ENCODE peak calls at places on chromosomes 3 and 15, in seven cellular contexts. I is MM.1S; J is CD8-positive, alpha-beta memory T cell; A is esophagus squamous epithelium; W is heart left ventricle; B is BE2C; G is ovary. Y is an unnamed sample.

GRCh38 chr3:43468141-43468540 is 153.7 kb downstream of the ANO10 start:
- DNase-seq in G (no peak), W (no peak), J (no peak), I (no peak), B (no peak), A (no peak), Y (peak; percentile 0)

GRCh38 chr3:48267782-48268181 is 26.9 kb downstream of the ZNF589 start:
- DNase-seq in G (no peak), W (no peak), A (no peak), I (no peak), B (no peak), J (no peak), Y (no peak)

GRCh38 chr15:72724028-72724427 is 38.0 kb downstream of the BBS4 start:
- DNase-seq in I (no peak), G (no peak), J (no peak), B (no peak), A (no peak), W (no peak), Y (no peak)

GRCh38 chr15:60972866-60973265 is 256.2 kb downstream of the RORA start:
- DNase-seq in W (no peak), B (no peak), A (no peak), J (no peak), G (no peak), I (no peak), Y (no peak)

GRCh38 chr3:8490079-8490552 is 11.5 kb upstream of the LMCD1 start:
- DNase-seq in I (no peak), J (no peak), G (no peak), W (peak; percentile 32), A (no peak), B (peak; percentile 37), Y (peak; percentile 39)

GRCh38 chr3:188664795-188665194 is 507.0 kb upstream of the TPRG1 start:
- DNase-seq in I (no peak), B (peak; percentile 18), G (no peak), A (no peak), W (no peak), J (no peak), Y (peak; percentile 44)

GRCh38 chr3:187848396-187848795 is 103.1 kb upstream of the BCL6 start:
- DNase-seq in J (no peak), I (no peak), W (no peak), G (no peak), B (no peak), A (no peak), Y (no peak)

GRCh38 chr15:68792901-68793766 is 27.6 kb downstream of the ANP32A start:
- DNase-seq in A (no peak), B (no peak), I (no peak), J (no peak), G (no peak), W (no peak), Y (no peak)

GRCh38 chr3:52313774-52314188 is 2.3 kb upstream of the DNAH1 start:
- DNase-seq in J (no peak), I (peak; percentile 76), G (no peak), W (peak; percentile 50), A (no peak), B (no peak), Y (no peak)

GRCh38 chr3:162390891-162391290 is 894.3 kb downstream of the OTOL1 start:
- DNase-seq in B (no peak), G (no peak), J (no peak), W (no peak), I (no peak), A (no peak), Y (no peak)

GRCh38 chr15:90031231-90031791 is 30.2 kb downstream of the ZNF710 start:
- DNase-seq in A (no peak), G (no peak), I (peak; percentile 92), W (no peak), B (no peak), J (no peak), Y (peak; percentile 59)

GRCh38 chr15:81182031-81182745 is 14.5 kb upstream of the IL16 start:
- DNase-seq in B (no peak), A (no peak), I (no peak), G (no peak), J (no peak), W (no peak), Y (no peak)

GRCh38 chr3:197317250-197317963 is 19.0 kb upstream of the DLG1 start:
- DNase-seq in I (no peak), W (peak; percentile 44), J (no peak), G (no peak), A (no peak), B (no peak), Y (peak; percentile 51)

GRCh38 chr3:167030059-167030458 is 350.0 kb downstream of the ZBBX start:
- DNase-seq in I (peak; percentile 9), W (no peak), G (no peak), J (no peak), B (no peak), A (no peak), Y (no peak)

GRCh38 chr3:167031364-167032049 is 348.6 kb downstream of the ZBBX start:
- DNase-seq in I (no peak), J (no peak), G (no peak), W (no peak), A (no peak), B (no peak), Y (no peak)

GRCh38 chr3:167033866-167034265 is 346.2 kb downstream of the ZBBX start:
- DNase-seq in J (no peak), W (no peak), G (no peak), B (no peak), I (no peak), A (no peak), Y (peak; percentile 1)

GRCh38 chr3:167032267-167032876 is 347.7 kb downstream of the ZBBX start:
- DNase-seq in I (peak; percentile 87), G (no peak), J (no peak), A (no peak), B (peak; percentile 14), W (no peak), Y (peak; percentile 61)
- H3K27me3 ChIP-seq in I (no peaks in the 10 kb centered on the region), G (no peaks in the 10 kb centered on the region), J (no peaks in the 10 kb centered on the region), A (no peaks in the 10 kb centered on the region), B (no peaks in the 10 kb centered on the region), W (no peaks in the 10 kb centered on the region), Y (no peaks in the 10 kb centered on the region)

GRCh38 chr3:171177056-171177455 is 150.5 kb upstream of the SLC2A2 start:
- DNase-seq in G (no peak), B (no peak), W (no peak), I (no peak), A (no peak), J (no peak), Y (no peak)

GRCh38 chr3:171175840-171176239 is 149.3 kb upstream of the SLC2A2 start:
- DNase-seq in W (no peak), I (no peak), B (no peak), A (no peak), G (no peak), J (no peak), Y (no peak)

GRCh38 chr3:171178714-171179113 is 152.2 kb upstream of the SLC2A2 start:
- DNase-seq in I (no peak), J (no peak), B (no peak), A (no peak), W (no peak), G (no peak), Y (no peak)

GRCh38 chr3:171176244-171176925 is 149.9 kb upstream of the SLC2A2 start:
- DNase-seq in A (no peak), W (no peak), I (no peak), B (no peak), J (no peak), G (no peak), Y (no peak)

GRCh38 chr3:171177553-171177952 is 151.0 kb upstream of the SLC2A2 start:
- DNase-seq in G (no peak), B (no peak), I (no peak), W (no peak), A (no peak), J (no peak), Y (no peak)
- H3K4me1 ChIP-seq in G (peaks cover 7% of the 10 kb centered on the region), B (no peaks in the 10 kb centered on the region), I (no peaks in the 10 kb centered on the region), W (no peaks in the 10 kb centered on the region), A (peaks cover 18% of the 10 kb centered on the region), J (no peaks in the 10 kb centered on the region), Y (no peaks in the 10 kb centered on the region)

DNA sequence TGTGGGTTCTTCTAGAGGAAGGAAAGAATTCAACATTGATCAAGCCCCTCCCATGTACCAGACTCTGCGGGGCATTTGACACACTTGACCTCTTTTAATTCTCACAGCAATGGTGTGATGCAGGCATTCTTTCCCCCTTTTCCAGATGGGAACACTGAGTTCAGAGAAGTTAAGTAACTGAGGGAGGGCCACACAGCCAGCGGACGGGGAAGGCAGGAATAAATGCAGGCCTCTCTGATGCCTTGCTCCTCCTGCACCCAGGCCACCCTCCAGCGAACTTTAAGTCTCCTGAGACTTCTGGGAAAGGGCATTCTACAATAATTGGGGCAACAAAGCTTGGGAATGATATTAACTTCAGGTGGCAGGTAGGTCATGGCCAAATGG is 227.4 kb downstream of the UACA start:
- DNase-seq in I (no peak), A (no peak), G (no peak), J (no peak), B (no peak), W (no peak), Y (no peak)
- H3K27me3 ChIP-seq in I (no peaks in the 10 kb centered on the region), A (no peaks in the 10 kb centered on the region), G (no peaks in the 10 kb centered on the region), J (no peaks in the 10 kb centered on the region), B (no peaks in the 10 kb centered on the region), W (peaks cover 31% of the 10 kb centered on the region), Y (no peaks in the 10 kb centered on the region)

GRCh38 chr3:27729325-27729724 is 7.2 kb upstream of the EOMES start:
- DNase-seq in G (no peak), J (no peak), W (no peak), I (no peak), A (no peak), B (no peak), Y (no peak)

GRCh38 chr3:27729748-27730611 is 7.9 kb upstream of the EOMES start:
- DNase-seq in B (no peak), G (no peak), W (no peak), A (no peak), I (no peak), J (no peak), Y (no peak)

GRCh38 chr3:27726240-27726639 is 4.1 kb upstream of the EOMES start:
- DNase-seq in G (no peak), J (no peak), B (no peak), W (no peak), I (no peak), A (no peak), Y (no peak)

GRCh38 chr3:27728195-27729087 is 6.3 kb upstream of the EOMES start:
- DNase-seq in A (no peak), I (no peak), J (no peak), W (no peak), B (no peak), G (no peak), Y (peak; percentile 69)

DNA sequence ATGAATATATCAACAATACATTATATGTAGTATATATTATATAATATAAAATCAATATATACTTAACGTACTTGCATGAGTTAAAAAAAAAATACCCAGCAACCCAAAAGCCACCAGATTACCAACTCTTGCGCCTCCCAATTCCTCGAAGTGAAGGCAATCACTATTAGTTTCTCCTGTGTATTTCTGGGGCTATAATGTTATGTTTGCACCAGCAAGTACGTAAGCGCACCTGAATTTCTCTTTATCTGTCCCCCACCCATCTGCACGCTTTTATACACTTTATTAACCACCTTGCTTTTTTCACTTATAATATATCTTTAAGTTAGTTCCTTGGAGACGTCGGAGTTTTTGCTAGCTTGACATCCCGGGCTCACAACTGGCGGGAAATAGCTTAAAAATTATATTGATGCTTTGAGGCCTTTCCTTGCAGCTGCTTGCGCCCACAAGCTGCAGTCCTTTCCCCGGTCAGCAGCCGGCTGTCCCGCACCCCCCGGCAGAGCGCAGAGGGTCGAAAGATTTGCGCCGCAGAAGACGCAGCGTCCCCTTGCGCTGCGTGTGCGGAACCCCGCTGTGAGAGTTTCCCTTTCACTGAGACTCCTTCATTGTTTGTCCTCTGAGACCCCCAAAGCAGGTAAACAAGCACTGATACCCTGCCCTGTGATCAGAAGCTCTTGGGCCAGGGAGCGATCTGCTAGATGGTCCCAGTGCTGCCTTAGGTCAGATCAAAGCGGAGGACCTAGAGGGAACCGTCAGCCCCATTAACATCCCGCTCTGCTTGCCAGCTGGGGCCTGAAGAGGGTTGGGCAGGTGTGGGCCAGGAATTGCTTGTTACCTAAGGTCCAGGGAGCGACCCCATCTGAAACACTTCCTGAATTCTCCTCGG is 8.9 kb upstream of the EOMES start:
- DNase-seq in A (no peak), B (no peak), I (no peak), G (no peak), J (no peak), W (no peak), Y (no peak)
- H3K4me1 ChIP-seq in A (peaks cover 34% of the 10 kb centered on the region), B (no peaks in the 10 kb centered on the region), I (no peaks in the 10 kb centered on the region), G (peaks cover 3% of the 10 kb centered on the region), J (peaks cover 26% of the 10 kb centered on the region), W (no peaks in the 10 kb centered on the region), Y (peaks cover 10% of the 10 kb centered on the region)